ENCODE peak calls at places on chromosomes 13 and 19, in nine cellular contexts. W is sigmoid colon; S is NB4; N is AG09319; A is activated T-helper 1 cell treated with anti-CD3 and anti-CD28 coated beads, Interleukin-12 subunit alpha, Interleukin-12 subunit beta, Interleukin-2, Interleukin-4 antibody, amounts not matched to agents 30 ng/mL and 10 ng/mL and 1 ng/mL, durations not matched to agents 14 hours and 24 hours and 36 hours; G is brain microvascular endothelial cell; T is stimulated activated CD4-positive, alpha-beta T cell treated with anti-CD3 and anti-CD28 coated beads, Interleukin-12 subunit alpha, Interleukin-12 subunit beta, amount 100 ng/mL, for 24 hours; E is CD4-positive, alpha-beta T cell; V is CD8-positive, alpha-beta T cell. Q is an unnamed sample.

GRCh38 chr19:37217533-37217854 is 520 bp upstream of the ZNF383 start:
- DNase-seq in W (no peak), S (peak), N (no peak), A (no peak), G (no peak), T (no peak), E (no peak), V (no peak), Q (no peak)

GRCh38 chr13:64453831-64454230 is 2776.3 kb downstream of the PCDH9 start:
- DNase-seq in W (no peak), S (no peak), N (no peak), A (no peak), G (no peak), T (no peak), E (no peak), V (no peak), Q (no peak)

GRCh38 chr13:111353508-111353907 is 33.1 kb downstream of the TEX29 start:
- DNase-seq in W (no peak), S (no peak), N (no peak), A (no peak), G (no peak), T (no peak), E (no peak), V (no peak), Q (no peak)

GRCh38 chr19:778910-779653 is 18.2 kb upstream of the PTBP1 start:
- DNase-seq in W (peak), S (no peak), N (peak), A (no peak), G (peak), T (no peak), E (no peak), V (no peak), Q (no peak)

GRCh38 chr19:38028913-38029565 is 122.0 kb downstream of the SIPA1L3 start:
- DNase-seq in W (no peak), S (no peak), N (no peak), A (no peak), G (peak), T (no peak), E (no peak), V (no peak), Q (no peak)

GRCh38 chr19:17296278-17296677 is 6.9 kb downstream of the ABHD8 start:
- DNase-seq in W (no peak), S (peak), N (no peak), A (no peak), G (peak), T (no peak), E (no peak), V (no peak), Q (no peak)

GRCh38 chr13:80339578-80339840 is 1.4 kb downstream of the SPRY2 start:
- DNase-seq in W (no peak), S (no peak), N (no peak), A (no peak), G (peak), T (no peak), E (no peak), V (no peak), Q (peak)

GRCh38 chr13:50845211-50845610 is 1.7 kb upstream of the DLEU7 start:
- DNase-seq in W (no peak), S (peak), N (no peak), A (no peak), G (no peak), T (no peak), E (no peak), V (no peak), Q (no peak)

GRCh38 chr13:35930665-35931631 is 200.2 kb downstream of the DCLK1 start:
- DNase-seq in W (no peak), S (no peak), N (no peak), A (no peak), G (no peak), T (no peak), E (no peak), V (no peak), Q (no peak)

GRCh38 chr19:36547001-36547732 is 19.1 kb upstream of the ZNF260 start:
- DNase-seq in W (no peak), S (peak), N (no peak), A (no peak), G (no peak), T (no peak), E (no peak), V (no peak), Q (peak)

GRCh38 chr13:21010621-21011020 is 50.8 kb downstream of the LATS2 start:
- DNase-seq in W (no peak), S (peak), N (no peak), A (no peak), G (no peak), T (no peak), E (no peak), V (no peak), Q (peak)

GRCh38 chr19:50434525-50434924 is 1.8 kb downstream of the MYBPC2 start:
- DNase-seq in W (no peak), S (no peak), N (no peak), A (no peak), G (no peak), T (no peak), E (no peak), V (no peak), Q (peak)